ENCODE peak calls at places on chromosomes 4 and X, in five cellular contexts. Y, R, W, C and O are unnamed samples.

GRCh38 chr4:151876411-151876988 is 115.7 kb upstream of the GATB start:
- DNase-seq in Y (no peak), R (no peak), W (no peak), C (no peak), O (no peak)

GRCh38 chr4:152970102-152970820 is 34.1 kb downstream of the FHDC1 start:
- DNase-seq in Y (no peak), R (no peak), W (no peak), C (peak; percentile 67), O (no peak)

GRCh38 chrX:29617276-29617675 is 598.1 kb upstream of the MAGEB2 start:
- DNase-seq in Y (no peak), R (no peak), W (no peak), C (no peak), O (no peak)

GRCh38 chr4:56311299-56311975 is 75.9 kb downstream of the AASDH start:
- DNase-seq in Y (no peak), R (no peak), W (no peak), C (no peak), O (no peak)

GRCh38 chrX:133580630-133581029 is 165.3 kb upstream of the GPC4 start:
- DNase-seq in Y (no peak), R (no peak), W (no peak), C (no peak), O (no peak)

GRCh38 chr4:123939621-123940020 is 543.0 kb downstream of the SPRY1 start:
- DNase-seq in Y (no peak), R (no peak), W (no peak), C (peak; percentile 86), O (no peak)

GRCh38 chrX:13741695-13742094 is 7.1 kb downstream of the OFD1 start:
- DNase-seq in Y (no peak), R (no peak), W (no peak), C (no peak), O (no peak)

GRCh38 chr4:1448589-1449420 is 42.6 kb upstream of the NKX1-1 start:
- DNase-seq in Y (no peak), R (no peak), W (no peak), C (no peak), O (no peak)

GRCh38 chr4:72397314-72397713 is 171.7 kb downstream of the ADAMTS3 start:
- DNase-seq in Y (no peak), R (no peak), W (no peak), C (no peak), O (no peak)

GRCh38 chrX:94435799-94436198 is 761.8 kb downstream of the FAM133A start:
- DNase-seq in Y (no peak), R (no peak), W (peak; percentile 54), C (no peak), O (no peak)

GRCh38 chr4:18020145-18020670 is 1.3 kb downstream of the LCORL start:
- DNase-seq in Y (peak; percentile 8), R (no peak), W (no peak), C (peak; percentile 27), O (no peak)

GRCh38 chr4:138868562-138868961 is 147.0 kb upstream of the NOCT start:
- DNase-seq in Y (no peak), R (no peak), W (no peak), C (no peak), O (no peak)

GRCh38 chr4:156298230-156298629 is 344.6 kb upstream of the CTSO start:
- DNase-seq in Y (no peak), R (peak; percentile 10), W (peak; percentile 15), C (peak; percentile 78), O (no peak)

GRCh38 chr4:40845136-40845910 is 95.6 kb downstream of the NSUN7 start:
- DNase-seq in Y (no peak), R (no peak), W (no peak), C (peak; percentile 36), O (no peak)

GRCh38 chr4:186725422-186726149 is 1.9 kb upstream of the FAT1 start:
- DNase-seq in Y (peak; percentile 59), R (peak; percentile 78), W (peak; percentile 82), C (peak; percentile 43), O (no peak)

GRCh38 chr4:24515698-24516097 is 68.7 kb downstream of the DHX15 start:
- DNase-seq in Y (no peak), R (no peak), W (peak; percentile 24), C (no peak), O (no peak)

GRCh38 chrX:151488677-151489076 is 74.8 kb upstream of the PASD1 start:
- DNase-seq in Y (no peak), R (no peak), W (peak; percentile 28), C (no peak), O (no peak)

GRCh38 chr4:45931151-45931550 is 192.7 kb downstream of the GABRG1 start:
- DNase-seq in Y (no peak), R (no peak), W (no peak), C (no peak), O (no peak)

GRCh38 chrX:101009086-101009485 is 39.6 kb downstream of the ARL13A start:
- DNase-seq in Y (no peak), R (no peak), W (no peak), C (peak; percentile 5), O (no peak)

GRCh38 chrX:154719132-154719675 is 31.7 kb downstream of the GAB3 start:
- DNase-seq in Y (no peak), R (no peak), W (no peak), C (peak; percentile 57), O (no peak)

GRCh38 chrX:63514575-63514967 is 163.4 kb upstream of the SPIN4 start:
- DNase-seq in Y (no peak), R (no peak), W (no peak), C (no peak), O (no peak)

GRCh38 chr4:181810658-181811057 is 432.5 kb upstream of the TENM3 start:
- DNase-seq in Y (no peak), R (no peak), W (no peak), C (no peak), O (no peak)

GRCh38 chr4:682490-683172 is 6.3 kb downstream of the SLC49A3 start:
- DNase-seq in Y (no peak), R (no peak), W (no peak), C (no peak), O (no peak)

GRCh38 chrX:38313190-38313589 is 14.1 kb downstream of the RPGR start:
- DNase-seq in Y (no peak), R (no peak), W (no peak), C (no peak), O (no peak)

GRCh38 chr4:178963646-178964045 is 1521.4 kb upstream of the AGA start:
- DNase-seq in Y (no peak), R (no peak), W (peak; percentile 34), C (no peak), O (no peak)

GRCh38 chrX:9133426-9133825 is 99.5 kb upstream of the FAM9B start:
- DNase-seq in Y (no peak), R (no peak), W (no peak), C (no peak), O (no peak)

GRCh38 chr4:156242390-156242789 is 288.7 kb upstream of the CTSO start:
- DNase-seq in Y (no peak), R (no peak), W (no peak), C (no peak), O (no peak)

GRCh38 chrX:86946569-86946968 is 571.0 kb upstream of the KLHL4 start:
- DNase-seq in Y (peak; percentile 23), R (no peak), W (no peak), C (peak; percentile 3), O (peak; percentile 13)

GRCh38 chrX:153456161-153456560 is 10.3 kb upstream of the TREX2 start:
- DNase-seq in Y (no peak), R (peak; percentile 26), W (no peak), C (no peak), O (no peak)

GRCh38 chr4:158938462-158939044 is 164.3 kb upstream of the RAPGEF2 start:
- DNase-seq in Y (no peak), R (no peak), W (no peak), C (no peak), O (no peak)